ENCODE peak calls at places on chromosomes 13 and 19, in seven cellular contexts. E is heart left ventricle, W is AG04450, B is body of pancreas, U is IMR-90, V is pancreas, T is tibial artery. S is an unnamed sample.
A peak's percentile ranks its signal among the peaks of the same experiment; 100 is the strongest.

GRCh38 chr19:17172624-17173345 is 42.4 kb upstream of the USE1 start:
- DNase-seq in E (no peak), W (no peak), B (no peak), U (no peak), V (no peak), T (no peak), S (no peak)

GRCh38 chr19:46951236-46951986 is 68.2 kb upstream of the NPAS1 start:
- DNase-seq in E (no peak), W (no peak), B (no peak), U (peak; percentile 45), V (no peak), T (no peak), S (no peak)

GRCh38 chr19:29660835-29661234 is 4.4 kb upstream of the PLEKHF1 start:
- DNase-seq in E (no peak), W (no peak), B (no peak), U (no peak), V (no peak), T (peak; percentile 25), S (no peak)

GRCh38 chr13:76953921-76954320 is 5.6 kb downstream of the ACOD1 start:
- DNase-seq in E (no peak), W (no peak), B (no peak), U (no peak), V (no peak), T (no peak), S (no peak)

GRCh38 chr19:46639356-46640061 is 3.5 kb upstream of the GNG8 start:
- DNase-seq in E (peak; percentile 68), W (no peak), B (peak; percentile 22), U (peak; percentile 58), V (no peak), T (no peak), S (peak; percentile 64)

GRCh38 chr19:13165091-13165997 is 15.1 kb downstream of the IER2 start:
- DNase-seq in E (no peak), W (no peak), B (no peak), U (no peak), V (no peak), T (no peak), S (no peak)

GRCh38 chr13:24605923-24606372 is 74.3 kb upstream of the ATP12A start:
- DNase-seq in E (no peak), W (no peak), B (no peak), U (peak; percentile 11), V (peak; percentile 18), T (no peak), S (no peak)

GRCh38 chr13:100100115-100100879 is 11.4 kb downstream of the PCCA start:
- DNase-seq in E (no peak), W (peak; percentile 50), B (peak; percentile 59), U (peak; percentile 87), V (peak; percentile 66), T (no peak), S (peak; percentile 51)

GRCh38 chr13:105997436-105998232 is 537.8 kb downstream of the EFNB2 start:
- DNase-seq in E (no peak), W (no peak), B (no peak), U (no peak), V (no peak), T (no peak), S (no peak)

GRCh38 chr19:40549007-40549708 is 27.5 kb upstream of the SHKBP1 start:
- DNase-seq in E (peak; percentile 53), W (peak; percentile 6), B (peak; percentile 60), U (peak; percentile 39), V (peak; percentile 57), T (no peak), S (peak; percentile 37)

GRCh38 chr19:43762814-43763213 is 8.1 kb upstream of the SMG9 start:
- DNase-seq in E (no peak), W (no peak), B (no peak), U (no peak), V (no peak), T (no peak), S (no peak)

GRCh38 chr19:1728816-1729567 is 24.3 kb upstream of the ONECUT3 start:
- DNase-seq in E (no peak), W (no peak), B (no peak), U (no peak), V (no peak), T (no peak), S (no peak)

GRCh38 chr13:41311607-41312500 is 787 bp downstream of the NAA16 start:
- DNase-seq in E (peak; percentile 51), W (no peak), B (peak; percentile 65), U (peak; percentile 43), V (peak; percentile 58), T (peak; percentile 65), S (peak; percentile 32)

GRCh38 chr13:113656831-113657671 is 947 bp downstream of the ATP4B start:
- DNase-seq in E (peak; percentile 20), W (no peak), B (peak; percentile 9), U (no peak), V (peak; percentile 5), T (peak; percentile 54), S (no peak)

GRCh38 chr13:42804244-42804868 is 23.0 kb downstream of the FAM216B start:
- DNase-seq in E (no peak), W (no peak), B (no peak), U (no peak), V (no peak), T (no peak), S (no peak)

GRCh38 chr19:55697698-55698097 is 22.7 kb downstream of the EPN1 start:
- DNase-seq in E (no peak), W (no peak), B (no peak), U (no peak), V (no peak), T (peak; percentile 48), S (no peak)

GRCh38 chr13:52156724-52157251 is 2.6 kb downstream of the NEK3 start:
- DNase-seq in E (no peak), W (no peak), B (no peak), U (peak; percentile 36), V (no peak), T (no peak), S (no peak)

GRCh38 chr19:611506-611869 is 21.8 kb downstream of the HCN2 start:
- DNase-seq in E (no peak), W (peak; percentile 76), B (no peak), U (peak; percentile 96), V (no peak), T (no peak), S (no peak)

GRCh38 chr13:23450340-23451046 is 17.0 kb upstream of the SACS start:
- DNase-seq in E (no peak), W (no peak), B (no peak), U (no peak), V (no peak), T (no peak), S (no peak)

GRCh38 chr19:56751078-56751489 is 79.5 kb upstream of the ZNF835 start:
- DNase-seq in E (no peak), W (no peak), B (peak; percentile 14), U (no peak), V (no peak), T (no peak), S (no peak)

GRCh38 chr19:47470447-47471195 is 1.1 kb downstream of the SLC8A2 start:
- DNase-seq in E (no peak), W (no peak), B (no peak), U (no peak), V (no peak), T (no peak), S (no peak)

GRCh38 chr13:32267836-32268439 is 47.2 kb downstream of the ZAR1L start:
- DNase-seq in E (no peak), W (no peak), B (peak; percentile 33), U (no peak), V (peak; percentile 48), T (no peak), S (no peak)
- TF ChIP-seq CTCF in E (peak; percentile 64), W (peak; percentile 47), B (peak; percentile 71), U (peak; percentile 25), V (peak; percentile 74), T (peak; percentile 24), S (peak; percentile 47)

GRCh38 chr19:15286688-15287355 is 45.5 kb downstream of the BRD4 start:
- DNase-seq in E (no peak), W (no peak), B (no peak), U (no peak), V (no peak), T (no peak), S (no peak)

GRCh38 chr19:15289673-15290072 is 42.7 kb downstream of the BRD4 start:
- DNase-seq in E (no peak), W (no peak), B (no peak), U (no peak), V (no peak), T (no peak), S (no peak)

GRCh38 chr19:15288146-15288963 is 44.0 kb downstream of the BRD4 start:
- DNase-seq in E (no peak), W (no peak), B (peak; percentile 32), U (peak; percentile 24), V (no peak), T (peak; percentile 72), S (no peak)

GRCh38 chr19:15285896-15286591 is 46.3 kb downstream of the BRD4 start:
- DNase-seq in E (no peak), W (no peak), B (no peak), U (no peak), V (no peak), T (no peak), S (no peak)

GRCh38 chr19:15287496-15287895 is 44.8 kb downstream of the BRD4 start:
- DNase-seq in E (no peak), W (no peak), B (no peak), U (no peak), V (no peak), T (no peak), S (no peak)
- H3K4me3 ChIP-seq in E (no peak overlapping the region), W (no peak overlapping the region), B (no peak overlapping the region), U (no peak overlapping the region), V (no peak overlapping the region), T (no peak overlapping the region), S (no peak overlapping the region)

DNA sequence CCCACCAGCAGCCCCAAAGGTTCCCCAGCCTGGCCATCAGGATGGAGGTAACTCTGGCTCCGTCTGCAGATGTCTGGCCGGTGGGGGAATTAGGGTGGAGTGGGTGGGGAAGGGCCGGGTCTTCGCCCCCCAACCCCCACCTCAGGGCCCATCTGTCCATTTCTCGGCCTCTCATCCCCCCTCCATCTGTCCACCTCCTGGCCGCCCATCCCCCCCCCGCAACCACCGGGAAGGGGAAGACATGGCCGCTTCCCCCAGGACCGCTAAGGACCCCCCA is 833 bp downstream of the LRFN1 start:
- DNase-seq in E (no peak), W (no peak), B (no peak), U (no peak), V (no peak), T (no peak), S (no peak)
- H3K27me3 ChIP-seq in E (no peaks in the 10 kb centered on the region), W (peaks cover 33% of the 10 kb centered on the region), B (no peaks in the 10 kb centered on the region), U (peaks cover 30% of the 10 kb centered on the region), V (no peaks in the 10 kb centered on the region), T (no peaks in the 10 kb centered on the region), S (peaks cover 11% of the 10 kb centered on the region)

DNA sequence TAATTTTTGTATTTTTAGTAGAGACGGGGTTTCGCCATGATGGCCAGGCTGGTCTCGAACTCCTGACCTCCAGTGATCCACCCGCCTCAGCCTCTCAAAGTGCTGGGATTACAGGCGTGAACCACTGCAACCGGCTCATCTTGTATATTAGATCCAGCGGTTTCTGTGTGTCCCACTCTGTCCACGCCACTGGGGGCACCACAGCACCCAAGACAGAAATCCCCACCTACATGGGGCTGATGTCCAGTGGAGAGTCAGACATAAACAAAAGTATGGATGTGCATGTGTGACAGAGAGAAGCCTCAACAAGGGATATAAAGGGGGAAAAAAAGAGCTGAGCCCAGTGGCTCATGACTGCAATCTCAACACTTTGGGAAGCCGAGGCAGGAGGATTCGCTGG is 65.8 kb upstream of the ADGRE5 start:
- DNase-seq in E (no peak), W (no peak), B (no peak), U (no peak), V (no peak), T (no peak), S (no peak)
- TF ChIP-seq CTCF in E (no peak), W (no peak), B (no peak), U (no peak), V (no peak), T (no peak), S (no peak)

GRCh38 chr13:102774210-102774560 is 599 bp upstream of the TEX30 start:
- DNase-seq in E (no peak), W (no peak), B (peak; percentile 14), U (no peak), V (no peak), T (no peak), S (peak; percentile 8)
- H3K4me3 ChIP-seq in E (peak overlapping the region; percentile 80), W (peak overlapping the region; percentile 83), B (peak overlapping the region; percentile 54), U (peak overlapping the region; percentile 76), V (peak overlapping the region; percentile 43), T (peak overlapping the region; percentile 79), S (peak overlapping the region; percentile 75)

S was measured in heart right ventricle.